ENCODE peak calls at places on chromosome 11, in four cellular contexts. One of them, this sample, is unnamed.

GRCh38 chr11:15770798-15771414 is 585.4 kb downstream of the SOX6 start:
- DNase-seq in sigmoid colon: no peak
- DNase-seq in fibroblast of the aortic adventitia: peak
- DNase-seq in thoracic aorta: no peak
- DNase-seq in this sample: peak

GRCh38 chr11:24509114-24509513 is 12.3 kb downstream of the LUZP2 start:
- DNase-seq in thoracic aorta: no peak
- DNase-seq in sigmoid colon: no peak
- DNase-seq in fibroblast of the aortic adventitia: peak
- DNase-seq in this sample: no peak

GRCh38 chr11:45725121-45725520 is 59.7 kb upstream of the CHST1 start:
- DNase-seq in sigmoid colon: no peak
- DNase-seq in fibroblast of the aortic adventitia: no peak
- DNase-seq in thoracic aorta: no peak
- DNase-seq in this sample: no peak

GRCh38 chr11:77213589-77214428 is 85.8 kb downstream of the MYO7A start:
- DNase-seq in sigmoid colon: no peak
- DNase-seq in fibroblast of the aortic adventitia: no peak
- DNase-seq in thoracic aorta: no peak
- DNase-seq in this sample: peak

GRCh38 chr11:130631119-130631518 is 182.7 kb downstream of the ADAMTS15 start:
- DNase-seq in fibroblast of the aortic adventitia: peak
- DNase-seq in sigmoid colon: no peak
- DNase-seq in thoracic aorta: no peak
- DNase-seq in this sample: no peak

GRCh38 chr11:79285756-79286155 is 155.1 kb downstream of the TENM4 start:
- DNase-seq in fibroblast of the aortic adventitia: peak
- DNase-seq in thoracic aorta: no peak
- DNase-seq in sigmoid colon: no peak
- DNase-seq in this sample: no peak

GRCh38 chr11:66101055-66101454 is 31.0 kb downstream of the PACS1 start:
- DNase-seq in fibroblast of the aortic adventitia: no peak
- DNase-seq in thoracic aorta: no peak
- DNase-seq in sigmoid colon: no peak
- DNase-seq in this sample: no peak

GRCh38 chr11:495537-495931 is 11.5 kb downstream of the RNH1 start:
- DNase-seq in fibroblast of the aortic adventitia: no peak
- DNase-seq in thoracic aorta: no peak
- DNase-seq in sigmoid colon: no peak
- DNase-seq in this sample: peak

GRCh38 chr11:45079075-45079444 is 67.4 kb upstream of the PRDM11 start:
- DNase-seq in thoracic aorta: no peak
- DNase-seq in sigmoid colon: peak
- DNase-seq in fibroblast of the aortic adventitia: no peak
- DNase-seq in this sample: peak

GRCh38 chr11:108222686-108223448 is at the start of gene ATM:
- DNase-seq in thoracic aorta: peak
- DNase-seq in fibroblast of the aortic adventitia: peak
- DNase-seq in sigmoid colon: peak
- DNase-seq in this sample: peak

GRCh38 chr11:86174101-86175046 is 70.2 kb upstream of the EED start:
- DNase-seq in thoracic aorta: peak
- DNase-seq in fibroblast of the aortic adventitia: peak
- DNase-seq in sigmoid colon: peak
- DNase-seq in this sample: no peak

GRCh38 chr11:93570759-93571413 is 27.7 kb upstream of the SMCO4 start:
- DNase-seq in thoracic aorta: no peak
- DNase-seq in fibroblast of the aortic adventitia: peak
- DNase-seq in sigmoid colon: no peak
- DNase-seq in this sample: no peak

GRCh38 chr11:75814369-75814685 is 683 bp upstream of the UVRAG start:
- DNase-seq in fibroblast of the aortic adventitia: no peak
- DNase-seq in thoracic aorta: no peak
- DNase-seq in sigmoid colon: no peak
- DNase-seq in this sample: no peak

GRCh38 chr11:83472328-83472727 is 186.2 kb upstream of the CCDC90B start:
- DNase-seq in sigmoid colon: no peak
- DNase-seq in fibroblast of the aortic adventitia: no peak
- DNase-seq in thoracic aorta: no peak
- DNase-seq in this sample: no peak

GRCh38 chr11:14764899-14765527 is 121.4 kb downstream of the PDE3B start:
- DNase-seq in fibroblast of the aortic adventitia: peak
- DNase-seq in sigmoid colon: no peak
- DNase-seq in thoracic aorta: no peak
- DNase-seq in this sample: no peak

GRCh38 chr11:67544591-67545242 is 21.5 kb upstream of the CABP2 start:
- DNase-seq in thoracic aorta: no peak
- DNase-seq in sigmoid colon: no peak
- DNase-seq in fibroblast of the aortic adventitia: no peak
- DNase-seq in this sample: no peak

GRCh38 chr11:45023065-45023365 is 72.3 kb upstream of the TP53I11 start:
- DNase-seq in sigmoid colon: no peak
- DNase-seq in fibroblast of the aortic adventitia: no peak
- DNase-seq in thoracic aorta: no peak
- DNase-seq in this sample: no peak

GRCh38 chr11:36095716-36096115 is 151.9 kb downstream of the LDLRAD3 start:
- DNase-seq in fibroblast of the aortic adventitia: peak
- DNase-seq in sigmoid colon: no peak
- DNase-seq in thoracic aorta: no peak
- DNase-seq in this sample: no peak

GRCh38 chr11:77111946-77112345 is 9.3 kb downstream of the OMP start:
- DNase-seq in fibroblast of the aortic adventitia: no peak
- DNase-seq in sigmoid colon: no peak
- DNase-seq in thoracic aorta: no peak
- DNase-seq in this sample: no peak

GRCh38 chr11:75272391-75272790 is 31.8 kb downstream of the TPBGL start:
- DNase-seq in fibroblast of the aortic adventitia: no peak
- DNase-seq in thoracic aorta: no peak
- DNase-seq in sigmoid colon: peak
- DNase-seq in this sample: no peak

GRCh38 chr11:4636962-4637661 is at the start of gene OR51D1:
- DNase-seq in thoracic aorta: no peak
- DNase-seq in fibroblast of the aortic adventitia: peak
- DNase-seq in sigmoid colon: peak
- DNase-seq in this sample: peak

GRCh38 chr11:35566885-35567284 is 41.5 kb upstream of the PAMR1 start:
- DNase-seq in sigmoid colon: no peak
- DNase-seq in fibroblast of the aortic adventitia: no peak
- DNase-seq in thoracic aorta: no peak
- DNase-seq in this sample: no peak

GRCh38 chr11:44963071-44963575 is 12.4 kb upstream of the TP53I11 start:
- DNase-seq in sigmoid colon: no peak
- DNase-seq in thoracic aorta: no peak
- DNase-seq in fibroblast of the aortic adventitia: no peak
- DNase-seq in this sample: peak

GRCh38 chr11:108632041-108632440 is 32.8 kb upstream of the DDX10 start:
- DNase-seq in thoracic aorta: no peak
- DNase-seq in fibroblast of the aortic adventitia: no peak
- DNase-seq in sigmoid colon: no peak
- DNase-seq in this sample: peak

GRCh38 chr11:24896118-24896835 is 399.4 kb downstream of the LUZP2 start:
- DNase-seq in thoracic aorta: no peak
- DNase-seq in fibroblast of the aortic adventitia: no peak
- DNase-seq in sigmoid colon: no peak
- DNase-seq in this sample: no peak

GRCh38 chr11:130725417-130726233 is 190.7 kb downstream of the SNX19 start:
- DNase-seq in sigmoid colon: no peak
- DNase-seq in thoracic aorta: no peak
- DNase-seq in fibroblast of the aortic adventitia: no peak
- DNase-seq in this sample: no peak

GRCh38 chr11:35398881-35399280 is 20.5 kb downstream of the SLC1A2 start:
- DNase-seq in fibroblast of the aortic adventitia: peak
- DNase-seq in sigmoid colon: no peak
- DNase-seq in thoracic aorta: no peak
- DNase-seq in this sample: no peak

GRCh38 chr11:64864473-64865285 is 13.7 kb downstream of the EHD1 start:
- DNase-seq in thoracic aorta: peak
- DNase-seq in fibroblast of the aortic adventitia: peak
- DNase-seq in sigmoid colon: peak
- DNase-seq in this sample: peak
- H3K4me3 ChIP-seq in thoracic aorta: peak
- H3K4me3 ChIP-seq in fibroblast of the aortic adventitia: peak
- H3K4me3 ChIP-seq in sigmoid colon: no peak
- H3K4me3 ChIP-seq in this sample: no peak

GRCh38 chr11:62552931-62553838 is 6.6 kb upstream of the AHNAK start:
- DNase-seq in thoracic aorta: peak
- DNase-seq in fibroblast of the aortic adventitia: peak
- DNase-seq in sigmoid colon: peak
- DNase-seq in this sample: peak
- H3K4me3 ChIP-seq in thoracic aorta: peak
- H3K4me3 ChIP-seq in fibroblast of the aortic adventitia: peak
- H3K4me3 ChIP-seq in sigmoid colon: peak
- H3K4me3 ChIP-seq in this sample: peak

GRCh38 chr11:120564573-120565301 is 53.2 kb downstream of the GRIK4 start:
- DNase-seq in thoracic aorta: no peak
- DNase-seq in sigmoid colon: no peak
- DNase-seq in fibroblast of the aortic adventitia: peak
- DNase-seq in this sample: peak
- H3K4me3 ChIP-seq in thoracic aorta: peak
- H3K4me3 ChIP-seq in sigmoid colon: peak
- H3K4me3 ChIP-seq in fibroblast of the aortic adventitia: peak
- H3K4me3 ChIP-seq in this sample: peak

DNA sequence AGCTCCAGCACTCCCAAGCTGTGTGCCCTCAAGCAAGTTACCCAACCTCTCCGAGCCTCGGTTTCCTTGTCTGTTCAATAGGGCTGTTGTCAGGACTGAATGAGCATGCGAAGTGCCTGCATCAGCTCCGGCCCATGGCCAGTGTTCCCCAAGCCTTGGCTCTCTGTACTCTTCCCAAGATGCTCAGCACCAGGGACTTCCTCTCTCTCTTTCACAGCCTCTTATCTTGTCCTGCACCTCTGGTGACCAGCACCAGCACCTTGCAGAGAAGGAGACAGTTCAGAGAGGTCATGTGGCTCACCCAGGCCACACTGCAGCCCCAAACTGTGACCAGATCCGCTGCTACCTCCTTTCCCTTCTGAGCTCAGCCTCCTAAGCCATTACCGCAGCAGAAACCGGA is 120.3 kb upstream of the ANO1 start:
- DNase-seq in thoracic aorta: no peak
- DNase-seq in fibroblast of the aortic adventitia: no peak
- DNase-seq in sigmoid colon: no peak
- DNase-seq in this sample: no peak
- H3K4me3 ChIP-seq in thoracic aorta: no peak
- H3K4me3 ChIP-seq in fibroblast of the aortic adventitia: no peak
- H3K4me3 ChIP-seq in sigmoid colon: no peak
- H3K4me3 ChIP-seq in this sample: no peak

DNA sequence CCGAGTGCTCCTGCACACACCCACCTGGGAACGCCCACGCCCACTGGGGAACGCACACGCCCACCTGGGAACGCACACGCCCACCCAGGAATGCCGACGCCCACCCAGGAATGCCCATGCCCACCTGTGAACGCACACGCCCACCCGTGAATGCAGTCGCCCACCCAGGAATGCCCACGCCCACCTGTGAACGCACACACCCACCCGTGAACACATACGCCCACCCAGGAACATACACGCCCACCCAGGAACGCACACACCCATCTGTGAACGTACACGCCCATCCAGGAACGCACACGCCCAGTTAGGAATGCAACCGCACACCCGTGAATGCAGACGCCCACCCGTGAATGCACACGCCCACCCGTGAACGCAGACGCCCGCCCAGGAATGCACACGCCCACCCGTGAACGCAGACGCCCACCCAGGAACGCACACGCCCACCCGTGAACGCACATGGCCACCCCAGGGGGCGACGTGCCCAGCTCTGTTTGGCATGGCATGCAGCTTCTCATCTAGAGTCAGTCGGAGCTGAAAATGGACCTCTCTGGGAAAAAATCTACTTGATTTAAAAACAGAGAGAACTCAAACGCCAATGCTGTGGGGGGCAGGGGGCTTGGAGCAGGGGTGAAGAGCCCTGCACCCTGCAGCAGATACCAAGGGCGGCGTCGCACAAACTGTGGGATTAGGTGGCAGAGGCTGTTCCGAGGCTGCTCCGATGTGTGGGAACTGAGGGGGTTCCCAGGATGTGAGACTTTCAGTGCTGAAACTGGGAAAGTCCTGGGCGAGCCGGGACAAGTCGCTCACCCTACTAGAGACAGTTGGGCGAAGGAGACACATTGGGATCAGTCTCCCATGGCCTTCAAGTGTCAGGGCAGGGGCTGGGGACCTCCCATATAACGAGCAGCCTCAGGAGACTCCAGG is 83.3 kb downstream of the MYEOV start:
- DNase-seq in sigmoid colon: no peak
- DNase-seq in thoracic aorta: no peak
- DNase-seq in fibroblast of the aortic adventitia: no peak
- DNase-seq in this sample: no peak
- H3K4me3 ChIP-seq in sigmoid colon: no peak
- H3K4me3 ChIP-seq in thoracic aorta: no peak
- H3K4me3 ChIP-seq in fibroblast of the aortic adventitia: no peak
- H3K4me3 ChIP-seq in this sample: no peak

GRCh38 chr11:96339704-96340554 is 3.1 kb downstream of the MAML2 start:
- DNase-seq in sigmoid colon: no peak
- DNase-seq in thoracic aorta: no peak
- DNase-seq in fibroblast of the aortic adventitia: peak
- DNase-seq in this sample: no peak
- H3K4me3 ChIP-seq in sigmoid colon: peak
- H3K4me3 ChIP-seq in thoracic aorta: peak
- H3K4me3 ChIP-seq in fibroblast of the aortic adventitia: peak
- H3K4me3 ChIP-seq in this sample: no peak

GRCh38 chr11:27390318-27390958 is 27.4 kb upstream of the CCDC34 start:
- DNase-seq in sigmoid colon: no peak
- DNase-seq in thoracic aorta: no peak
- DNase-seq in fibroblast of the aortic adventitia: no peak
- DNase-seq in this sample: no peak
- H3K4me3 ChIP-seq in sigmoid colon: no peak
- H3K4me3 ChIP-seq in thoracic aorta: no peak
- H3K4me3 ChIP-seq in fibroblast of the aortic adventitia: no peak
- H3K4me3 ChIP-seq in this sample: no peak

GRCh38 chr11:104892723-104893511 is 5.3 kb downstream of the CASP12 start:
- DNase-seq in thoracic aorta: no peak
- DNase-seq in fibroblast of the aortic adventitia: peak
- DNase-seq in sigmoid colon: no peak
- DNase-seq in this sample: no peak
- H3K4me3 ChIP-seq in thoracic aorta: peak
- H3K4me3 ChIP-seq in fibroblast of the aortic adventitia: no peak
- H3K4me3 ChIP-seq in sigmoid colon: no peak
- H3K4me3 ChIP-seq in this sample: no peak

This sample was measured in H7.